ENCODE peak calls at places on chromosomes 11 and 22, in nine cellular contexts. G, I, D, R, M, B, J, V and W are unnamed samples.

GRCh38 chr11:16871368-16871767 is 132.9 kb downstream of the C11orf58 start:
- DNase-seq in B (no peak), G (no peak), D (no peak), J (no peak), M (no peak), V (no peak), I (no peak), R (no peak), W (no peak)

GRCh38 chr22:30308518-30309230 is 18.1 kb downstream of the TBC1D10A start:
- DNase-seq in M (no peak), J (no peak), I (no peak), R (no peak), B (no peak), D (no peak), G (no peak), V (no peak), W (no peak)

GRCh38 chr22:26330971-26331625 is 98.0 kb upstream of the ASPHD2 start:
- DNase-seq in V (peak), B (peak), G (peak), J (peak), R (no peak), I (peak), D (no peak), M (no peak), W (no peak)

GRCh38 chr11:8090756-8091155 is 9.7 kb downstream of the TUB start:
- DNase-seq in M (peak), D (no peak), I (no peak), G (no peak), B (peak), R (peak), J (peak), V (peak), W (no peak)

GRCh38 chr11:69492201-69492991 is 10.9 kb downstream of the LINC01488 start:
- DNase-seq in V (no peak), B (no peak), J (no peak), M (no peak), R (no peak), D (no peak), I (no peak), G (no peak), W (no peak)

GRCh38 chr22:50445071-50445879 is 29.6 kb downstream of the SBF1 start:
- DNase-seq in D (no peak), R (no peak), I (peak), M (no peak), B (no peak), J (no peak), G (no peak), V (no peak), W (no peak)

GRCh38 chr11:78069465-78069864 is 5.8 kb downstream of the THRSP start:
- DNase-seq in G (no peak), V (no peak), R (no peak), M (no peak), I (no peak), D (no peak), B (no peak), J (no peak), W (no peak)

GRCh38 chr11:61158691-61159381 is 2.4 kb downstream of the VPS37C start:
- DNase-seq in M (no peak), G (no peak), B (no peak), I (no peak), R (no peak), V (no peak), J (no peak), D (peak), W (peak)

GRCh38 chr11:127653071-127653470 is 652.5 kb upstream of the KIRREL3 start:
- DNase-seq in I (no peak), J (no peak), M (no peak), D (no peak), V (no peak), B (no peak), G (no peak), R (no peak), W (no peak)

GRCh38 chr22:19987394-19988306 is 29.0 kb downstream of the ARVCF start:
- DNase-seq in G (no peak), R (no peak), M (no peak), B (no peak), V (no peak), D (no peak), I (no peak), J (no peak), W (no peak)

GRCh38 chr11:1893581-1894359 is 2.1 kb upstream of the PRR33 start:
- DNase-seq in D (no peak), B (no peak), J (no peak), R (no peak), V (no peak), I (no peak), M (no peak), G (no peak), W (no peak)

GRCh38 chr22:29072193-29072978 is 449 bp upstream of the KREMEN1 start:
- DNase-seq in D (no peak), M (peak), R (peak), J (peak), G (peak), I (peak), V (peak), B (peak), W (peak)

GRCh38 chr11:102426000-102426399 is 26.6 kb downstream of the TMEM123 start:
- DNase-seq in M (no peak), J (no peak), B (no peak), R (no peak), I (no peak), V (no peak), G (no peak), D (no peak), W (no peak)

GRCh38 chr22:25083414-25084166 is 116.1 kb upstream of the CRYBB3 start:
- DNase-seq in V (no peak), M (no peak), B (no peak), I (no peak), D (no peak), J (no peak), G (no peak), R (no peak), W (no peak)

GRCh38 chr11:75706260-75706729 is 11.3 kb upstream of the MOGAT2 start:
- DNase-seq in B (peak), R (peak), V (peak), J (peak), I (peak), D (peak), G (peak), M (no peak), W (peak)

GRCh38 chr22:26718905-26719304 is 61.5 kb downstream of the MIAT start:
- DNase-seq in D (peak), M (no peak), G (no peak), J (no peak), V (no peak), B (no peak), I (no peak), R (no peak), W (peak)

GRCh38 chr11:90178751-90179150 is 44.1 kb downstream of the CHORDC1 start:
- DNase-seq in B (no peak), G (no peak), M (no peak), V (no peak), J (no peak), R (no peak), I (no peak), D (no peak), W (no peak)

GRCh38 chr11:126416542-126417090 is 61.1 kb downstream of the ST3GAL4 start:
- DNase-seq in V (no peak), B (peak), M (no peak), R (peak), J (peak), D (no peak), I (peak), G (no peak), W (peak)

GRCh38 chr11:73322111-73322985 is 14.3 kb downstream of the ARHGEF17 start:
- DNase-seq in I (no peak), B (no peak), J (no peak), V (no peak), M (no peak), G (no peak), D (no peak), R (peak), W (no peak)

GRCh38 chr22:47795477-47796127 is 1033.2 kb downstream of the TBC1D22A start:
- DNase-seq in B (peak), J (no peak), M (no peak), V (no peak), I (no peak), G (no peak), D (no peak), R (no peak), W (no peak)

GRCh38 chr11:82680252-82680651 is 53.4 kb downstream of the FAM181B start:
- DNase-seq in M (no peak), V (no peak), I (no peak), R (no peak), B (no peak), J (no peak), G (no peak), D (no peak), W (no peak)

GRCh38 chr11:131038597-131038996 is 122.3 kb upstream of the SNX19 start:
- DNase-seq in J (peak), B (no peak), R (no peak), I (no peak), G (no peak), M (no peak), D (no peak), V (no peak), W (no peak)

GRCh38 chr11:104573431-104573830 is 324.8 kb downstream of the CASP12 start:
- DNase-seq in J (no peak), M (no peak), G (peak), I (no peak), R (no peak), D (no peak), B (no peak), V (no peak), W (no peak)

GRCh38 chr22:48500481-48501230 is 1327.0 kb downstream of the BRD1 start:
- DNase-seq in R (no peak), G (no peak), B (peak), V (no peak), I (no peak), M (no peak), D (no peak), J (no peak), W (peak)

GRCh38 chr11:2447253-2447950 is 2.6 kb downstream of the KCNQ1 start:
- DNase-seq in I (no peak), M (no peak), D (no peak), V (no peak), J (peak), G (no peak), R (no peak), B (no peak), W (no peak)

GRCh38 chr11:44808053-44808753 is 81.4 kb downstream of the TSPAN18 start:
- DNase-seq in B (no peak), I (no peak), D (no peak), V (no peak), M (no peak), J (no peak), R (no peak), G (no peak), W (no peak)

GRCh38 chr22:49886346-49887073 is 31.7 kb downstream of the ALG12 start:
- DNase-seq in G (no peak), D (no peak), M (no peak), J (no peak), R (no peak), I (no peak), V (no peak), B (no peak), W (no peak)

GRCh38 chr22:40898850-40899357 is 37.0 kb upstream of the DNAJB7 start:
- DNase-seq in I (no peak), M (no peak), V (no peak), B (no peak), D (peak), J (no peak), R (no peak), G (no peak), W (peak)

GRCh38 chr11:57639321-57640067 is 10.2 kb downstream of the YPEL4 start:
- DNase-seq in J (peak), G (no peak), M (peak), I (no peak), B (peak), D (no peak), R (no peak), V (peak), W (no peak)
- TF ChIP-seq CTCF in J (peak), G (peak), M (no peak), I (no peak), B (peak), D (no peak), R (no peak), V (no peak), W (peak)

DNA sequence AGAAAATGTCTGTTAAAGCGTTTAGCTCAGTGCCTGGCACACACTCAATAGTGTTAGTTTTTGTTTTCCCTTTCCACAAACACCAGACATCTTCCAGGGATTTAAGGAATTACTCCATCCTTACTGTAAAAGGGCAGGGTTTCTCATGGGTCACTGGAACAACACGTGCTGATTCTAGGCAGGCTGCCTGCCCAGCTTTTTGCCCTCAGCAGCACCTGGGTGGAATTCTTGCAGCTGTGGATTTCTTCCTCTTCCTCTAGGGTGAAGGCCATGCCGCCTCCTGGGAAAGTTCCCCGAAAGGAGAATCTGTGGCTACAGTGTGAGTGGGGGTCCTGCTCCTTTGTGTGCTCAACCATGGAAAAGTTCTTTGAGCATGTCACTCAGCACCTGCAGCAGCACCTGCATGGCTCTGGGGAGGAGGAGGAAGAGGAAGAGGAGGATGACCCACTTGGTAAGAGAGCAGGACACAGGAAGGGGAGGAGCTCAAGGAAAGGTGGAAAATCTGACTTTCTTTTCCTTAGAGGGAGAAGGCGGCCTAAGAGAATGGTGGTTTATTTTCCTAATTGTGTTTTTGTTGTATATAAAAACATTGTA is 5.4 kb downstream of the HINFP start:
- DNase-seq in D (no peak), M (no peak), V (no peak), G (no peak), R (no peak), B (no peak), I (no peak), J (no peak), W (no peak)
- TF ChIP-seq CTCF in D (no peak), M (no peak), V (no peak), G (no peak), R (no peak), B (no peak), I (no peak), J (no peak), W (no peak)

DNA sequence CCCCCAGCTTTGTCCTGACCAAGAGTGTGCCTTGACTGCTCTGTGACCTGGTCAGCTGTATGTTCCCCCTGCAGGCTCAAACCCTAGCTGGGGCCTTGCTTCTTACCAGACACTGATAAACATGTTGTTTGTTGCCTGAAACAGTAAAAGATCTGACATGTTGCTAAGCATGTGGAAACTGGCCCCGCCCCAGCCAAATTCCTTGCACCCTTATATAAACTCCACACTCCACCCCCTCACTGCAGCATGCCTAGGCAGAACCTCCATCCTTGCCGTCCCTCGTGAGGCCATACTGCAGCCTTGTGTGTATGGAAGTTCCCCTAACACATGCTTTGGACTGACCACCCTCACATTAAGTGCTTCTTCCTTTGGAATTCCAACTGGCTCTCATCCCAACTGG is 27.3 kb downstream of the LRRC74B start:
- DNase-seq in G (no peak), V (no peak), J (no peak), D (no peak), M (no peak), B (no peak), I (no peak), R (no peak), W (no peak)
- TF ChIP-seq CTCF in G (no peak), V (no peak), J (no peak), D (no peak), M (no peak), B (no peak), I (no peak), R (no peak), W (no peak)

GRCh38 chr22:39135092-39135896 is 17.2 kb downstream of the CBX7 start:
- DNase-seq in G (no peak), B (peak), R (no peak), M (no peak), V (peak), J (peak), D (no peak), I (no peak), W (no peak)
- TF ChIP-seq CTCF in G (peak), B (peak), R (no peak), M (no peak), V (peak), J (peak), D (peak), I (no peak), W (peak)

GRCh38 chr22:18059473-18059872 is 18.3 kb upstream of the PEX26 start:
- DNase-seq in B (no peak), M (no peak), G (no peak), R (no peak), D (no peak), J (no peak), I (no peak), V (no peak), W (no peak)
- TF ChIP-seq CTCF in B (no peak), M (no peak), G (no peak), R (no peak), D (no peak), J (no peak), I (no peak), V (no peak), W (no peak)

GRCh38 chr11:70942593-70942992 is 309.8 kb downstream of the SHANK2 start:
- DNase-seq in I (no peak), R (no peak), M (no peak), D (no peak), B (no peak), J (peak), G (no peak), V (peak), W (no peak)
- TF ChIP-seq CTCF in I (no peak), R (no peak), M (no peak), D (no peak), B (peak), J (peak), G (peak), V (no peak), W (no peak)

GRCh38 chr11:11207428-11207827 is 145.6 kb downstream of the CSNK2A3 start:
- DNase-seq in V (no peak), I (no peak), D (no peak), B (no peak), G (no peak), J (no peak), M (no peak), R (no peak), W (no peak)
- TF ChIP-seq CTCF in V (no peak), I (no peak), D (no peak), B (peak), G (no peak), J (no peak), M (no peak), R (no peak), W (no peak)